ENCODE peak calls at places on chromosome 13, in five cellular contexts. One of them, this sample, is unnamed.

GRCh38 chr13:25406377-25406776 is 34.6 kb downstream of the ATP8A2 start:
- DNase-seq in cardiac muscle cell: no peak
- DNase-seq in activated T-helper 1 cell treated with anti-CD3 and anti-CD28 coated beads, Interleukin-12 subunit alpha, Interleukin-12 subunit beta, Interleukin-2, Interleukin-4 antibody, amounts not matched to agents 30 ng/mL and 10 ng/mL and 1 ng/mL, durations not matched to agents 14 hours and 24 hours and 36 hours: no peak
- DNase-seq in amygdala: no peak
- DNase-seq in stimulated activated CD8-positive, alpha-beta memory T cell treated with anti-CD3 and anti-CD28 coated beads, Interleukin-12 subunit alpha, Interleukin-12 subunit beta, amount 100 ng/mL, for 4 hours: no peak
- DNase-seq in this sample: no peak

GRCh38 chr13:21218351-21219043 is 42.0 kb downstream of the MRPL57 start:
- DNase-seq in activated T-helper 1 cell treated with anti-CD3 and anti-CD28 coated beads, Interleukin-12 subunit alpha, Interleukin-12 subunit beta, Interleukin-2, Interleukin-4 antibody, amounts not matched to agents 30 ng/mL and 10 ng/mL and 1 ng/mL, durations not matched to agents 14 hours and 24 hours and 36 hours: peak
- DNase-seq in amygdala: no peak
- DNase-seq in cardiac muscle cell: no peak
- DNase-seq in stimulated activated CD8-positive, alpha-beta memory T cell treated with anti-CD3 and anti-CD28 coated beads, Interleukin-12 subunit alpha, Interleukin-12 subunit beta, amount 100 ng/mL, for 4 hours: no peak
- DNase-seq in this sample: peak

GRCh38 chr13:111005364-111005763 is 90.5 kb upstream of the ANKRD10 start:
- DNase-seq in cardiac muscle cell: no peak
- DNase-seq in amygdala: no peak
- DNase-seq in activated T-helper 1 cell treated with anti-CD3 and anti-CD28 coated beads, Interleukin-12 subunit alpha, Interleukin-12 subunit beta, Interleukin-2, Interleukin-4 antibody, amounts not matched to agents 30 ng/mL and 10 ng/mL and 1 ng/mL, durations not matched to agents 14 hours and 24 hours and 36 hours: no peak
- DNase-seq in stimulated activated CD8-positive, alpha-beta memory T cell treated with anti-CD3 and anti-CD28 coated beads, Interleukin-12 subunit alpha, Interleukin-12 subunit beta, amount 100 ng/mL, for 4 hours: no peak
- DNase-seq in this sample: no peak

GRCh38 chr13:110483386-110483785 is 78.1 kb downstream of the RAB20 start:
- DNase-seq in activated T-helper 1 cell treated with anti-CD3 and anti-CD28 coated beads, Interleukin-12 subunit alpha, Interleukin-12 subunit beta, Interleukin-2, Interleukin-4 antibody, amounts not matched to agents 30 ng/mL and 10 ng/mL and 1 ng/mL, durations not matched to agents 14 hours and 24 hours and 36 hours: no peak
- DNase-seq in cardiac muscle cell: no peak
- DNase-seq in amygdala: peak
- DNase-seq in stimulated activated CD8-positive, alpha-beta memory T cell treated with anti-CD3 and anti-CD28 coated beads, Interleukin-12 subunit alpha, Interleukin-12 subunit beta, amount 100 ng/mL, for 4 hours: no peak
- DNase-seq in this sample: no peak

GRCh38 chr13:98575009-98575866 is 1.7 kb downstream of the STK24 start:
- DNase-seq in cardiac muscle cell: no peak
- DNase-seq in amygdala: no peak
- DNase-seq in stimulated activated CD8-positive, alpha-beta memory T cell treated with anti-CD3 and anti-CD28 coated beads, Interleukin-12 subunit alpha, Interleukin-12 subunit beta, amount 100 ng/mL, for 4 hours: no peak
- DNase-seq in activated T-helper 1 cell treated with anti-CD3 and anti-CD28 coated beads, Interleukin-12 subunit alpha, Interleukin-12 subunit beta, Interleukin-2, Interleukin-4 antibody, amounts not matched to agents 30 ng/mL and 10 ng/mL and 1 ng/mL, durations not matched to agents 14 hours and 24 hours and 36 hours: no peak
- DNase-seq in this sample: peak

GRCh38 chr13:38821753-38822551 is 135.1 kb downstream of the FREM2 start:
- DNase-seq in cardiac muscle cell: no peak
- DNase-seq in stimulated activated CD8-positive, alpha-beta memory T cell treated with anti-CD3 and anti-CD28 coated beads, Interleukin-12 subunit alpha, Interleukin-12 subunit beta, amount 100 ng/mL, for 4 hours: no peak
- DNase-seq in amygdala: peak
- DNase-seq in activated T-helper 1 cell treated with anti-CD3 and anti-CD28 coated beads, Interleukin-12 subunit alpha, Interleukin-12 subunit beta, Interleukin-2, Interleukin-4 antibody, amounts not matched to agents 30 ng/mL and 10 ng/mL and 1 ng/mL, durations not matched to agents 14 hours and 24 hours and 36 hours: no peak
- DNase-seq in this sample: no peak

GRCh38 chr13:27954406-27954851 is 14.7 kb downstream of the CDX2 start:
- DNase-seq in amygdala: no peak
- DNase-seq in cardiac muscle cell: no peak
- DNase-seq in stimulated activated CD8-positive, alpha-beta memory T cell treated with anti-CD3 and anti-CD28 coated beads, Interleukin-12 subunit alpha, Interleukin-12 subunit beta, amount 100 ng/mL, for 4 hours: no peak
- DNase-seq in activated T-helper 1 cell treated with anti-CD3 and anti-CD28 coated beads, Interleukin-12 subunit alpha, Interleukin-12 subunit beta, Interleukin-2, Interleukin-4 antibody, amounts not matched to agents 30 ng/mL and 10 ng/mL and 1 ng/mL, durations not matched to agents 14 hours and 24 hours and 36 hours: no peak
- DNase-seq in this sample: no peak

GRCh38 chr13:60407095-60407494 is 10.1 kb downstream of the TDRD3 start:
- DNase-seq in activated T-helper 1 cell treated with anti-CD3 and anti-CD28 coated beads, Interleukin-12 subunit alpha, Interleukin-12 subunit beta, Interleukin-2, Interleukin-4 antibody, amounts not matched to agents 30 ng/mL and 10 ng/mL and 1 ng/mL, durations not matched to agents 14 hours and 24 hours and 36 hours: no peak
- DNase-seq in amygdala: no peak
- DNase-seq in cardiac muscle cell: no peak
- DNase-seq in stimulated activated CD8-positive, alpha-beta memory T cell treated with anti-CD3 and anti-CD28 coated beads, Interleukin-12 subunit alpha, Interleukin-12 subunit beta, amount 100 ng/mL, for 4 hours: no peak
- DNase-seq in this sample: no peak

GRCh38 chr13:65597839-65598818 is 1632.0 kb downstream of the PCDH9 start:
- DNase-seq in cardiac muscle cell: no peak
- DNase-seq in activated T-helper 1 cell treated with anti-CD3 and anti-CD28 coated beads, Interleukin-12 subunit alpha, Interleukin-12 subunit beta, Interleukin-2, Interleukin-4 antibody, amounts not matched to agents 30 ng/mL and 10 ng/mL and 1 ng/mL, durations not matched to agents 14 hours and 24 hours and 36 hours: no peak
- DNase-seq in amygdala: no peak
- DNase-seq in stimulated activated CD8-positive, alpha-beta memory T cell treated with anti-CD3 and anti-CD28 coated beads, Interleukin-12 subunit alpha, Interleukin-12 subunit beta, amount 100 ng/mL, for 4 hours: no peak
- DNase-seq in this sample: no peak

GRCh38 chr13:23794267-23795161 is 94.7 kb downstream of the MIPEP start:
- DNase-seq in activated T-helper 1 cell treated with anti-CD3 and anti-CD28 coated beads, Interleukin-12 subunit alpha, Interleukin-12 subunit beta, Interleukin-2, Interleukin-4 antibody, amounts not matched to agents 30 ng/mL and 10 ng/mL and 1 ng/mL, durations not matched to agents 14 hours and 24 hours and 36 hours: no peak
- DNase-seq in amygdala: no peak
- DNase-seq in stimulated activated CD8-positive, alpha-beta memory T cell treated with anti-CD3 and anti-CD28 coated beads, Interleukin-12 subunit alpha, Interleukin-12 subunit beta, amount 100 ng/mL, for 4 hours: no peak
- DNase-seq in cardiac muscle cell: no peak
- DNase-seq in this sample: no peak

GRCh38 chr13:21735621-21736401 is 64.9 kb downstream of the FGF9 start:
- DNase-seq in amygdala: peak
- DNase-seq in cardiac muscle cell: peak
- DNase-seq in activated T-helper 1 cell treated with anti-CD3 and anti-CD28 coated beads, Interleukin-12 subunit alpha, Interleukin-12 subunit beta, Interleukin-2, Interleukin-4 antibody, amounts not matched to agents 30 ng/mL and 10 ng/mL and 1 ng/mL, durations not matched to agents 14 hours and 24 hours and 36 hours: no peak
- DNase-seq in stimulated activated CD8-positive, alpha-beta memory T cell treated with anti-CD3 and anti-CD28 coated beads, Interleukin-12 subunit alpha, Interleukin-12 subunit beta, amount 100 ng/mL, for 4 hours: no peak
- DNase-seq in this sample: no peak

GRCh38 chr13:42924290-42924803 is 67.7 kb downstream of the EPSTI1 start:
- DNase-seq in activated T-helper 1 cell treated with anti-CD3 and anti-CD28 coated beads, Interleukin-12 subunit alpha, Interleukin-12 subunit beta, Interleukin-2, Interleukin-4 antibody, amounts not matched to agents 30 ng/mL and 10 ng/mL and 1 ng/mL, durations not matched to agents 14 hours and 24 hours and 36 hours: no peak
- DNase-seq in stimulated activated CD8-positive, alpha-beta memory T cell treated with anti-CD3 and anti-CD28 coated beads, Interleukin-12 subunit alpha, Interleukin-12 subunit beta, amount 100 ng/mL, for 4 hours: no peak
- DNase-seq in amygdala: no peak
- DNase-seq in cardiac muscle cell: no peak
- DNase-seq in this sample: no peak

GRCh38 chr13:111219306-111219705 is 101.1 kb upstream of the TEX29 start:
- DNase-seq in cardiac muscle cell: no peak
- DNase-seq in amygdala: no peak
- DNase-seq in stimulated activated CD8-positive, alpha-beta memory T cell treated with anti-CD3 and anti-CD28 coated beads, Interleukin-12 subunit alpha, Interleukin-12 subunit beta, amount 100 ng/mL, for 4 hours: no peak
- DNase-seq in activated T-helper 1 cell treated with anti-CD3 and anti-CD28 coated beads, Interleukin-12 subunit alpha, Interleukin-12 subunit beta, Interleukin-2, Interleukin-4 antibody, amounts not matched to agents 30 ng/mL and 10 ng/mL and 1 ng/mL, durations not matched to agents 14 hours and 24 hours and 36 hours: no peak
- DNase-seq in this sample: no peak

GRCh38 chr13:32211788-32212187 is 103.4 kb downstream of the ZAR1L start:
- DNase-seq in amygdala: no peak
- DNase-seq in activated T-helper 1 cell treated with anti-CD3 and anti-CD28 coated beads, Interleukin-12 subunit alpha, Interleukin-12 subunit beta, Interleukin-2, Interleukin-4 antibody, amounts not matched to agents 30 ng/mL and 10 ng/mL and 1 ng/mL, durations not matched to agents 14 hours and 24 hours and 36 hours: no peak
- DNase-seq in cardiac muscle cell: peak
- DNase-seq in stimulated activated CD8-positive, alpha-beta memory T cell treated with anti-CD3 and anti-CD28 coated beads, Interleukin-12 subunit alpha, Interleukin-12 subunit beta, amount 100 ng/mL, for 4 hours: no peak
- DNase-seq in this sample: no peak